ENCODE peak calls at places on chromosome 13, in eight cellular contexts. W is breast epithelium; R is H1; L is CD4-positive, alpha-beta memory T cell; O is spleen; Q is adrenal gland; J is CD8-positive, alpha-beta T cell; C is GM23248. K is an unnamed sample.

GRCh38 chr13:75226755-75227435 is 255.1 kb downstream of the TBC1D4 start:
- DNase-seq in L (no peak), W (no peak), R (no peak), Q (no peak), J (no peak), O (no peak), C (peak; percentile 93), K (no peak)

GRCh38 chr13:93771782-93772181 is 545.2 kb downstream of the GPC6 start:
- DNase-seq in C (peak; percentile 17), R (no peak), L (no peak), W (no peak), J (no peak), O (no peak), Q (no peak), K (no peak)

GRCh38 chr13:38697628-38698333 is 10.9 kb downstream of the FREM2 start:
- DNase-seq in W (no peak), L (no peak), J (no peak), O (no peak), Q (no peak), C (peak; percentile 17), R (no peak), K (no peak)

GRCh38 chr13:97307882-97308624 is 85.9 kb downstream of the MBNL2 start:
- DNase-seq in W (peak; percentile 72), J (no peak), C (peak; percentile 62), Q (no peak), L (no peak), O (no peak), R (no peak), K (no peak)

GRCh38 chr13:86409466-86410241 is 610.4 kb upstream of the SLITRK6 start:
- DNase-seq in O (peak; percentile 59), Q (no peak), J (no peak), W (no peak), R (no peak), L (no peak), C (no peak), K (no peak)

GRCh38 chr13:64928704-64929499 is 2301.2 kb downstream of the PCDH9 start:
- DNase-seq in W (no peak), R (no peak), C (peak; percentile 75), Q (no peak), L (no peak), O (no peak), J (no peak), K (no peak)

GRCh38 chr13:55155046-55155445 is 1985.7 kb upstream of the PRR20A start:
- DNase-seq in O (no peak), R (no peak), J (no peak), L (no peak), C (no peak), Q (no peak), W (no peak), K (no peak)

GRCh38 chr13:106815545-106815944 is 247.6 kb upstream of the ARGLU1 start:
- DNase-seq in L (no peak), J (no peak), R (no peak), Q (no peak), C (no peak), O (no peak), W (no peak), K (no peak)

GRCh38 chr13:29361716-29362115 is 233.8 kb downstream of the SLC7A1 start:
- DNase-seq in W (no peak), L (no peak), R (no peak), Q (peak; percentile 32), J (no peak), O (no peak), C (no peak), K (no peak)

GRCh38 chr13:41308241-41308640 is 2.8 kb upstream of the NAA16 start:
- DNase-seq in J (no peak), R (no peak), O (no peak), C (no peak), L (no peak), W (no peak), Q (no peak), K (no peak)

GRCh38 chr13:36089130-36089529 is 42.1 kb downstream of the DCLK1 start:
- DNase-seq in O (no peak), L (no peak), Q (no peak), C (no peak), J (no peak), R (no peak), W (no peak), K (no peak)

GRCh38 chr13:40668335-40668734 is 1.9 kb upstream of the FOXO1 start:
- DNase-seq in J (peak; percentile 52), W (no peak), Q (no peak), L (peak; percentile 50), R (no peak), C (peak; percentile 57), O (peak; percentile 84), K (no peak)

GRCh38 chr13:76019421-76020044 is 383.4 kb downstream of the LMO7 start:
- DNase-seq in R (peak; percentile 51), W (no peak), L (no peak), O (no peak), Q (no peak), J (no peak), C (no peak), K (no peak)

GRCh38 chr13:22135446-22135845 is 464.6 kb downstream of the FGF9 start:
- DNase-seq in Q (no peak), L (no peak), W (no peak), R (no peak), O (no peak), J (no peak), C (no peak), K (no peak)

GRCh38 chr13:24747248-24748151 is 16.5 kb upstream of the RNF17 start:
- DNase-seq in C (peak; percentile 36), J (no peak), R (no peak), W (no peak), Q (no peak), O (no peak), L (no peak), K (no peak)

GRCh38 chr13:107028751-107029150 is 460.8 kb upstream of the ARGLU1 start:
- DNase-seq in C (no peak), J (no peak), L (no peak), R (no peak), Q (no peak), W (no peak), O (no peak), K (no peak)

DNA sequence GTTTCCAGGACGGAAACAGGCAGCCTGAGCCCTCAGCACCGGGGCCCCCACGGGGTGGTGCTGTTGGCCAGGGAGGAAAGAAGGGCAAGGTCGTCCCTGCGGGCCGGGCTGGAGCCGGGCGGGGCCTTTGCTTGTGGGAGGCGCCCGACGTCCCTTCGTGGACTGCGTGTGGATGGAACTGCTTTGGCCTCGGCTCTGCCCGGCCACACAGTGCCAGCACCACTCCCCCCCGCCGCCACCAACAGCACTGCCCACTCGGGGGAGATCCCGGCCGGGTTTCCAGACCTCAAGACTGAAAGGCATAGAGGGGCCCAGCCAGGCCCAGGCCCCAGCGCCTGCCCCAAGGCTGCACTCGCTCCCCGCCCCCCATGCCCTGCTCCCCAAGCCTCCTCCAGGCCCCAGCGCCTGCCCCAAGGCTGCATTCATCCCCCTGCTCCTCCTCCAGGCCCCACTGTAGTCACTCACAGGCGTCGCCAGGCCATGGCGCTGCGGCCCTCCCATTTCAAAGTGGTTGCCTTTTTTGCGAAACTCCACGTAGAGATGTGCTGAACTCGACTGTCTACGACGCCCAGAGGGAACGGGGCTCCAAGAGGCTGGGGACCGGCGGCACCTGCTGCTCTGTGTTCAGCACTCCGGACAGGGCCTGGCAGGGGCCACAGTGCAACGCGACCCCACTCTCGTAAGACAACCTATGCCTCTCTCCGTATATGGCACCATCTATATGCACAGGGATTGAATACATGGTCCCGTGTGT is 22.5 kb downstream of the C13orf46 start:
- DNase-seq in L (no peak), O (peak; percentile 93), Q (peak; percentile 87), C (peak; percentile 80), J (peak; percentile 31), W (peak; percentile 86), R (peak; percentile 27), K (no peak)
- H3K4me3 ChIP-seq in L (no peak overlapping the region), O (no peak overlapping the region), Q (no peak overlapping the region), C (no peak overlapping the region), J (no peak overlapping the region), W (no peak overlapping the region), R (no peak overlapping the region), K (no peak overlapping the region)

DNA sequence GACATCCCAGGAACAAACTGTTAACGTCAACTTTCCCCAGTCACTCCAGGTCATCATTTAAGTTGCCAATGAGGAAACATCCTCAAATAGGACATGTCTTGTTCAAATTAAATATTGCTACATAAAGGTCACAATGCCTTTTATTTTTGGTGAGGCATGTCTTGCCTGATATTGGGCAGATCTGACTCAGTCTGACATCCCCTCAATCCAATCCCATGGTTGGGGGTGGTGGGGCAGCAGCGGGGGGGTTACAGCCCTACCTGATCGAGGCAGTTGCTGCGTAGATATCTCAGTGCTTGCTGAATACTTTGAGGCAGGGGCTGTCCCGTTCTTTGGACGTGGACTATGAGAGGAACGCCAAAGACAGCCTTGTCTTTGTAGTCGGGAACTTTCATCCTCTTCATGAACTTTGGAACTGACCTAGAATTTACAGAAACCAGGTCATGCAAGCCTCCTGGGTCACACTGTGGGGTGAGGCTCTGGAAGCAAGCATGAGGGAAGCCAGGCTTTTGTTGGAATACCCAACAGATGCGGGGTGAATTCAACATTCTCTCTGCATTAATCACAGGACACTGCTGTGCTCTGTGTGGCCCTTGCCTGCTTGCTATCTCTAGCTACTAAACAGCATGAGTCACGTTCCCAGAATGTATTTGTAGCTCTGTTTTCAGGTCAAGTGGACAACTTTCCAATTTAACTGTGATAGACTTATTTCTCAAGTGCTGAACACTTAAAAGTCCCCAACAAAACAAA is 109.8 kb downstream of the KL start:
- DNase-seq in Q (peak; percentile 94), O (no peak), J (no peak), L (no peak), C (peak; percentile 96), W (peak; percentile 45), R (peak; percentile 51), K (no peak)
- H3K4me1 ChIP-seq in Q (peaks cover 40% of the 10 kb centered on the region), O (peaks cover 45% of the 10 kb centered on the region), J (no peaks in the 10 kb centered on the region), L (no peaks in the 10 kb centered on the region), C (peaks cover 38% of the 10 kb centered on the region), W (peaks cover 3% of the 10 kb centered on the region), R (peaks cover 2% of the 10 kb centered on the region), K (no peaks in the 10 kb centered on the region)

GRCh38 chr13:45055902-45056648 is 64.2 kb upstream of the GTF2F2 start:
- DNase-seq in W (peak; percentile 52), C (peak; percentile 82), R (no peak), J (no peak), L (no peak), O (no peak), Q (no peak), K (no peak)
- H3K4me3 ChIP-seq in W (no peak overlapping the region), C (peak overlapping the region; percentile 55), R (no peak overlapping the region), J (no peak overlapping the region), L (no peak overlapping the region), O (no peak overlapping the region), Q (no peak overlapping the region), K (no peak overlapping the region)

GRCh38 chr13:110323172-110323851 is 16.2 kb downstream of the COL4A2 start:
- DNase-seq in L (no peak), Q (no peak), W (no peak), J (no peak), C (peak; percentile 86), R (no peak), O (no peak), K (no peak)

GRCh38 chr13:110320645-110321044 is 13.6 kb downstream of the COL4A2 start:
- DNase-seq in Q (no peak), O (no peak), C (no peak), J (no peak), L (no peak), W (no peak), R (no peak), K (no peak)

GRCh38 chr13:110323986-110324749 is 17.1 kb downstream of the COL4A2 start:
- DNase-seq in W (no peak), J (no peak), C (no peak), Q (no peak), L (no peak), R (no peak), O (no peak), K (no peak)

GRCh38 chr13:110322828-110323171 is 15.7 kb downstream of the COL4A2 start:
- DNase-seq in Q (no peak), J (no peak), R (no peak), L (no peak), O (no peak), C (no peak), W (no peak), K (no peak)

GRCh38 chr13:110322126-110322827 is 15.2 kb downstream of the COL4A2 start:
- DNase-seq in L (no peak), C (no peak), R (no peak), W (peak; percentile 13), O (no peak), J (no peak), Q (no peak), K (no peak)
- H3K4me1 ChIP-seq in L (no peaks in the 10 kb centered on the region), C (peaks cover 47% of the 10 kb centered on the region), R (peaks cover 8% of the 10 kb centered on the region), W (no peaks in the 10 kb centered on the region), O (peaks cover 48% of the 10 kb centered on the region), J (no peaks in the 10 kb centered on the region), Q (no peaks in the 10 kb centered on the region), K (no peaks in the 10 kb centered on the region)